ENCODE peak calls at places on chromosomes 12 and 14, in four cellular contexts. F is H9, N is IMR-90, I is H1. J is an unnamed sample.
A peak's percentile ranks its signal among the peaks of the same experiment; 100 is the strongest.

GRCh38 chr14:22836301-22837058 is at the start of gene MMP14:
- DNase-seq in F (peak; percentile 59), N (peak; percentile 89), I (peak; percentile 60), J (peak; percentile 95)

GRCh38 chr14:98069712-98070133 is 1202.3 kb downstream of the BCL11B start:
- DNase-seq in F (peak; percentile 34), N (no peak), I (peak; percentile 48), J (peak; percentile 86)

GRCh38 chr12:85805654-85806053 is 30.6 kb downstream of the RASSF9 start:
- DNase-seq in F (no peak), N (no peak), I (no peak), J (no peak)

GRCh38 chr14:103404920-103405319 is 19.7 kb downstream of the MARK3 start:
- DNase-seq in F (no peak), N (no peak), I (no peak), J (no peak)

GRCh38 chr12:76277480-76277879 is 70.7 kb downstream of the BBS10 start:
- DNase-seq in F (no peak), N (peak; percentile 87), I (no peak), J (no peak)

GRCh38 chr12:67999244-67999643 is 10.0 kb downstream of the IFNG-AS1 start:
- DNase-seq in F (no peak), N (no peak), I (no peak), J (no peak)

GRCh38 chr12:104603545-104603973 is 146.8 kb downstream of the CHST11 start:
- DNase-seq in F (no peak), N (peak; percentile 61), I (no peak), J (no peak)

GRCh38 chr12:48078901-48079300 is 27.0 kb downstream of the SENP1 start:
- DNase-seq in F (no peak), N (peak; percentile 64), I (no peak), J (no peak)

GRCh38 chr12:50934371-50934851 is 17.9 kb upstream of the HIGD1C start:
- DNase-seq in F (no peak), N (no peak), I (no peak), J (no peak)

GRCh38 chr14:35687335-35687939 is 121.7 kb downstream of the RALGAPA1 start:
- DNase-seq in F (no peak), N (peak; percentile 68), I (no peak), J (peak; percentile 47)

GRCh38 chr14:36171607-36172006 is 4.9 kb downstream of the PTCSC3 start:
- DNase-seq in F (no peak), N (no peak), I (no peak), J (no peak)

GRCh38 chr14:105882626-105883025 is 356.2 kb downstream of the TMEM121 start:
- DNase-seq in F (no peak), N (no peak), I (no peak), J (no peak)

GRCh38 chr12:98416845-98417244 is 98.5 kb upstream of the TMPO start:
- DNase-seq in F (no peak), N (peak; percentile 57), I (no peak), J (peak; percentile 42)

GRCh38 chr14:91149462-91149861 is 35.6 kb downstream of the DGLUCY start:
- DNase-seq in F (no peak), N (peak; percentile 100), I (no peak), J (no peak)

GRCh38 chr14:105281354-105282097 is 19.3 kb downstream of the BRF1 start:
- DNase-seq in F (no peak), N (peak; percentile 83), I (no peak), J (peak; percentile 72)

GRCh38 chr14:100693877-100694578 is 32.7 kb upstream of the DLK1 start:
- DNase-seq in F (no peak), N (no peak), I (no peak), J (no peak)

GRCh38 chr14:84323963-84324362 is 1206.0 kb upstream of the FLRT2 start:
- DNase-seq in F (no peak), N (no peak), I (no peak), J (no peak)

GRCh38 chr12:76757694-76758093 is 6.2 kb upstream of the ZDHHC17 start:
- DNase-seq in F (no peak), N (peak; percentile 40), I (no peak), J (no peak)

GRCh38 chr14:69356903-69357543 is 41.1 kb downstream of the ERH start:
- DNase-seq in F (no peak), N (no peak), I (no peak), J (no peak)

GRCh38 chr12:23555180-23555784 is 394.2 kb downstream of the SOX5 start:
- DNase-seq in F (no peak), N (no peak), I (no peak), J (no peak)

GRCh38 chr14:53613404-53614253 is 343.0 kb downstream of the BMP4 start:
- DNase-seq in F (no peak), N (peak; percentile 90), I (no peak), J (peak; percentile 40)

GRCh38 chr14:68669101-68669500 is 123.8 kb downstream of the ZFP36L1 start:
- DNase-seq in F (no peak), N (no peak), I (no peak), J (peak; percentile 49)

GRCh38 chr12:90954921-90955320 is at the start of gene CCER1:
- DNase-seq in F (no peak), N (no peak), I (no peak), J (no peak)

GRCh38 chr12:95473947-95474817 is at the start of gene METAP2:
- DNase-seq in F (peak; percentile 99), N (peak; percentile 95), I (peak; percentile 93), J (peak; percentile 99)
- H3K18ac ChIP-seq in F (no peak within 1 kb of the TSS), N (peak within 1 kb of the TSS; percentile 61), I (peak within 1 kb of the TSS; percentile 91), J (peak within 1 kb of the TSS; percentile 76)

DNA sequence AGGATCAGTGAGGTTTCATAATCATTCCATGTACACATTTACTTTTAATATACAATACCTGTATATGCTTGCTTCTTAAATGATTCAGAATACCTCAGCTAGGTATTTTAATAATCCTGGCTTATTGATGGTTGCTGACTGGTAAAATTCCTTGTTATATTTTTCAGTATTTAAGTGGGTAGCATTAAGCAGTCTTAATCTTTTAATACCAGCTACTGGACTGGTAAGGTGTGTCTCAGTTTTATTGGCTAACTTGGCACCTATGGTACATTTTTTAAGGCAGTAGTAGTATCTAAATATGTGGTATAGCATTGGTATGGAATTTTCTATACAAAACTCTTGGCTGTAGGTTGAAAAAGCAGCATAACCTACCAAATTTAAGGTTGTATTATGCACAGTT is 96.6 kb downstream of the RAD52 start:
- DNase-seq in F (no peak), N (no peak), I (no peak), J (no peak)
- H4K5ac ChIP-seq in F (no peak overlapping the region), N (no peak overlapping the region), I (no peak overlapping the region), J (no peak overlapping the region)

DNA sequence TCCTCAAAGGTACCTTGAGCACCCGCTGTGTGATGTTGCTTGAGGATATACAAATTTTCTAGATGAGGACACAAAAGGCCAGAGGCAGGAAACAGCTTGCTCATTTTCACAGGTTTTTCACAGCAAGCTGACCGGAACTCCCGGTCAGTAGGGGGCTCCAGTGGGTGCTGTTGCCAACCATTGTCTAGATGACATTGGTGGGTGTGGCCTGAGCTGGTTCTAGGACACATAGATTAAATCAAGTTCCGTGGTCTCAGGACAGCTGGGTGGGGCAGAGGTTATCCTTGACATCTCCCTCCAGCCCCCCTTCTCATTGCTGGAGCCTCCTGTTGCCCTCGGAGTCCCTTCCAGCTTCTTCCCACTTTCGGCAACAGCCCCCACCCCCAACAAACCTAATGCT is 153.6 kb upstream of the FKBP4 start:
- DNase-seq in F (peak; percentile 82), N (peak; percentile 30), I (peak; percentile 79), J (peak; percentile 82)
- H3K18ac ChIP-seq in F (no peak overlapping the region), N (peak overlapping the region; percentile 84), I (no peak overlapping the region), J (no peak overlapping the region)

GRCh38 chr12:112980491-112981158 is 2.3 kb downstream of the OAS2 start:
- DNase-seq in F (no peak), N (no peak), I (no peak), J (no peak)
- H4K5ac ChIP-seq in F (no peak overlapping the region), N (no peak overlapping the region), I (no peak overlapping the region), J (no peak overlapping the region)

DNA sequence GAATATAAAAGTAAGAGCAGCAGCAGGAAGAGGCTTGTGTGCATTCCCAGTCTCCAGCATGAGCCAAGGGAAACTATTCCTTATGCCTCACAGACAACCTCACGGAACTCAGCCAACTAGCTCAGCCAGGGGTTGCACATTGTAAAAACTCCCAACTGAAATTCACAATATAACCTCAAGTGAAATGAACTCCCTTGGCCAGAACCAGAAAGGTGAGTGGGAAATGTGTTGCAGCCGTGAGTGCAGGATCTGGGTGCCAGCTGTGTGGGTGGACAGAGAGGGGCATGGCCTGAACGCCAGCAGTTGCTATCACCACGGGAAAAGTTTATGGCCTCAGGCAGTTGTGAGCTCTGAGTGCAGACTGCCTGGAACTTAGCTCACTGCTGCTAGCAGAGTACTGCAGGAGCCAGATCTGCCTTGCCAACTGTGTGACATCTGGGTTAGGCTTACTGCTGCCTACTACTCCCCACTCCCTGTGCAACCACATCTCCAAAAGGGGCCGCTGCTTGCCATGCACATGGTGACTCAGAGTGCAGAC is 2.3 kb upstream of the CLEC1A start:
- DNase-seq in F (no peak), N (peak; percentile 18), I (no peak), J (peak; percentile 54)
- H3K18ac ChIP-seq in F (no peak overlapping the region), N (no peak overlapping the region), I (no peak overlapping the region), J (no peak overlapping the region)

J was measured in mesendoderm.